ENCODE peak calls at places on chromosome 7, in six cellular contexts. B is mesenchymal stem cell, P is adrenal gland, D is stomach, F is colonic mucosa, E is astrocyte. C is an unnamed sample.

GRCh38 chr7:118158766-118159165 is 25.2 kb upstream of the LSM8 start:
- DNase-seq in B (no peak), P (no peak), D (no peak), F (no peak), E (no peak), C (no peak)

GRCh38 chr7:49848211-49848841 is 74.9 kb downstream of the VWC2 start:
- DNase-seq in B (no peak), P (no peak), D (no peak), F (no peak), E (no peak), C (no peak)

GRCh38 chr7:19051767-19052375 is 65.6 kb downstream of the TWIST1 start:
- DNase-seq in B (peak; percentile 38), P (peak; percentile 58), D (peak; percentile 37), F (peak; percentile 36), E (no peak), C (peak; percentile 19)

GRCh38 chr7:20172736-20173334 is 44.3 kb downstream of the MACC1 start:
- DNase-seq in B (peak; percentile 65), P (peak; percentile 83), D (peak; percentile 35), F (peak; percentile 52), E (peak; percentile 41), C (peak; percentile 58)

GRCh38 chr7:112260941-112261340 is 54.4 kb downstream of the ZNF277 start:
- DNase-seq in B (no peak), P (no peak), D (no peak), F (no peak), E (no peak), C (no peak)

GRCh38 chr7:107446531-107446930 is 23.3 kb upstream of the GPR22 start:
- DNase-seq in B (peak; percentile 29), P (no peak), D (no peak), F (no peak), E (peak; percentile 53), C (no peak)

GRCh38 chr7:29013062-29013461 is 54.9 kb upstream of the TRIL start:
- DNase-seq in B (no peak), P (no peak), D (no peak), F (no peak), E (no peak), C (no peak)

GRCh38 chr7:151249732-151250072 is 1.2 kb upstream of the SMARCD3 start:
- DNase-seq in B (peak; percentile 65), P (peak; percentile 84), D (peak; percentile 72), F (peak; percentile 49), E (peak; percentile 46), C (peak; percentile 90)

GRCh38 chr7:147510913-147511312 is 1079.7 kb upstream of the C7orf33 start:
- DNase-seq in B (no peak), P (no peak), D (no peak), F (no peak), E (peak; percentile 44), C (no peak)

GRCh38 chr7:132650498-132650897 is 74.2 kb upstream of the PLXNA4 start:
- DNase-seq in B (peak; percentile 89), P (no peak), D (no peak), F (no peak), E (peak; percentile 86), C (no peak)

GRCh38 chr7:101170617-101171441 is 5.5 kb upstream of the VGF start:
- DNase-seq in B (no peak), P (no peak), D (no peak), F (no peak), E (no peak), C (peak; percentile 47)

GRCh38 chr7:118352854-118353453 is 128.4 kb downstream of the ANKRD7 start:
- DNase-seq in B (peak; percentile 54), P (no peak), D (no peak), F (no peak), E (peak; percentile 6), C (no peak)

GRCh38 chr7:78301361-78301760 is 502.8 kb downstream of the PHTF2 start:
- DNase-seq in B (peak; percentile 51), P (no peak), D (no peak), F (no peak), E (peak; percentile 74), C (no peak)

GRCh38 chr7:74475243-74475986 is 21.7 kb downstream of the GTF2IRD1 start:
- DNase-seq in B (no peak), P (no peak), D (peak; percentile 63), F (peak; percentile 66), E (no peak), C (peak; percentile 51)

GRCh38 chr7:103316378-103316941 is 19.2 kb downstream of the PMPCB start:
- DNase-seq in B (no peak), P (no peak), D (no peak), F (no peak), E (no peak), C (no peak)

GRCh38 chr7:103314849-103315248 is 17.6 kb downstream of the PMPCB start:
- DNase-seq in B (no peak), P (no peak), D (no peak), F (no peak), E (no peak), C (no peak)

GRCh38 chr7:103317009-103317408 is 19.8 kb downstream of the PMPCB start:
- DNase-seq in B (no peak), P (no peak), D (no peak), F (no peak), E (no peak), C (no peak)
- H3K36me3 ChIP-seq in B (peaks cover 93% of the 10 kb centered on the region), P (no peaks in the 10 kb centered on the region), D (peaks cover 100% of the 10 kb centered on the region), F (peaks cover 3% of the 10 kb centered on the region), E (peaks cover 74% of the 10 kb centered on the region), C (peaks cover 39% of the 10 kb centered on the region)

DNA sequence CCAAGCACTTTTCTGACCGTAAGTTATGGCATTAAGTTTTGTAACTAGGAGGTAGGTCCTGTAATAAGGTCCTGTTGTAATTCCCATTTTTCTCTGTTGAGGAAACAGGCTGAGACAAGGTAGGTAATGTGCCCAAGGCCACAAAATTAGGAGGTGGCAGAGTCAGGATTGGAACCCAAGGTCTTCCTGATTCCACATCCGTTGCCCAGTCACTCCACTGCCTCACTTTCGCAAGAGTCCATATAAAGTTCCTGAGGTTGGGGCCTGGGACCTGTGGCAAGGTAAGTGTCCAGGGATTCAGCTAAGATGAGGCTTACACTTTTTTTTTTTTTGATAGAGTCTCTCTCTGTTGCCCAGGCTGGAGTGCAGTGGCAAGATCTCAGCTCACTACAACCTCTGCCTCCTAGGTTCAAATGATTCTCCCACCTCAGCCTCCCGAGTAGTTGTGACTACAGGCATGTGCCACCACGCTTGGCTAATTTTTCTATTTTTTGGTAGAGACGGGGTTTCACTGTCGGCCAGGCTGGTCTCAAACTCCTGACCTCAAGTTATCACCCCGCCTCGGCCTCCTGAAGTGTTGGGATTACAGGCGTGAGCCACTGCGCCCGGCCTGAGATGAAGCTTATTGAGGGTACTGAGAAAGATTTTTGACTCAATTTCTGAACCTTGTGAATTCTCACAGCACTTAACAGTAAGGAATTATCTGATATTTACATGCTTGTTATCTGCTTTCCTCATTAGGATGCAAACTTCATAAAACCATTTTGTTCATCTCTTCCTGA is 20.3 kb upstream of the GNA12 start:
- DNase-seq in B (no peak), P (no peak), D (no peak), F (no peak), E (no peak), C (no peak)
- H3K4me3 ChIP-seq in B (no peak overlapping the region), P (no peak overlapping the region), D (peak overlapping the region; percentile 4), F (no peak overlapping the region), E (peak overlapping the region; percentile 36), C (no peak overlapping the region)

GRCh38 chr7:48170506-48170905 is 752 bp upstream of the ABCA13 start:
- DNase-seq in B (no peak), P (no peak), D (no peak), F (no peak), E (no peak), C (no peak)
- H3K27me3 ChIP-seq in B (no peaks in the 10 kb centered on the region), P (no peaks in the 10 kb centered on the region), D (no peaks in the 10 kb centered on the region), F (no peaks in the 10 kb centered on the region), E (no peaks in the 10 kb centered on the region), C (no peaks in the 10 kb centered on the region)

DNA sequence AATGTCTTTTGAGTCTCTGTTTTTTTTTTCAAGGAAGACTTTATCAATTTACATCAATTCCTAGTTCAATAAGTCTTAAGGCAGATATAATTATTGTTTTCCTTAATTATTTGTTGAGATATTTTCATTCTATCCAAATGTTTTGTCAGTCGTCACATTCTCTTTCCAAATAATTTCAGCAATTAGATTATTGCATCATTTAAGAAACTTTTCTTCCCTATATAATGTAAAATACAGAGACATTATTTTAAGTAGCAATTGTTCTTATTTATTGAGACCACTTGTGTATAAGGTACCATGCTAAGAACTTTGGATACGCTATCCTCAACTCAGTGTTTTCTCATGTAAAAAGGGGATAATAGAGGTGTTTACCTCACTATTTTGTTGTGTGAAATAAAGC is 38.1 kb upstream of the GNAT3 start:
- DNase-seq in B (no peak), P (no peak), D (no peak), F (no peak), E (no peak), C (no peak)
- H3K36me3 ChIP-seq in B (no peaks in the 10 kb centered on the region), P (no peaks in the 10 kb centered on the region), D (no peaks in the 10 kb centered on the region), F (no peaks in the 10 kb centered on the region), E (no peaks in the 10 kb centered on the region), C (no peaks in the 10 kb centered on the region)

GRCh38 chr7:128102490-128103291 is 71.5 kb upstream of the LRRC4 start:
- DNase-seq in B (no peak), P (no peak), D (no peak), F (no peak), E (no peak), C (no peak)
- H3K4me3 ChIP-seq in B (no peak overlapping the region), P (no peak overlapping the region), D (no peak overlapping the region), F (no peak overlapping the region), E (no peak overlapping the region), C (no peak overlapping the region)

GRCh38 chr7:25864943-25865633 is 286.9 kb upstream of the NFE2L3 start:
- DNase-seq in B (no peak), P (no peak), D (no peak), F (no peak), E (no peak), C (no peak)
- H3K27me3 ChIP-seq in B (peaks cover 70% of the 10 kb centered on the region), P (peaks cover 94% of the 10 kb centered on the region), D (peaks cover 89% of the 10 kb centered on the region), F (peaks cover 76% of the 10 kb centered on the region), E (peaks cover 76% of the 10 kb centered on the region), C (peaks cover 61% of the 10 kb centered on the region)

DNA sequence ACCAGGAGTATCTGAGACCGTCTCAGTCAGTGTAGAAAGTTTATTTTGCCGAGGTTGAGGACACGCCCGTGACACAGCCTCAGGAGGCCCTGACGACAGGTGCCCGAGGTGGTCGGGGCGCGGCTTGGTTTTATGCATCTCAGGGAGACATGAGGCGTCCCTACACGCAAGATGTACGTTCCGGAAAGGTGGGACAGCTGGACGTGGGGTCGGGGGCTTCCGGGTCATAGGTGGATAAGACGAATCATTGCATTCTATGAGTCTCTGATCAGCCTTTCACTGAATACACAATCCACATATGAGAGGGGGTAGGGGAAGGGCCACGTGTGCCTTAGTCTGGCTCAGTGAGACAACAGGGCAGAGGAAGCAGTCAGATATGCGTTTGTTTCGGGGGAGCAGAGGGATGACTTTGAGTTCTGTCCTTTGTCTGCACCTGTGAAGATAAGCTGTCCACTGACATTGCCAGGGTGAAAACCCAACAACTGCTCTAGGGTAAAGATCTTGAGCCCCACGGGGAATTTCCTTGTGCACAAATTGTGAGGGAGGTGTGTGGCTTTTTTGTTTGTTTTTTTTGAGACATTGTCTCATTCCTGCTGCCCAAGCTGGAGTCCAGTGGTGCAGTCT is 66.2 kb downstream of the DNAJB6 start:
- DNase-seq in B (no peak), P (no peak), D (no peak), F (no peak), E (no peak), C (no peak)
- H3K36me3 ChIP-seq in B (peaks cover 30% of the 10 kb centered on the region), P (no peaks in the 10 kb centered on the region), D (peaks cover 75% of the 10 kb centered on the region), F (no peaks in the 10 kb centered on the region), E (peaks cover 6% of the 10 kb centered on the region), C (peaks cover 18% of the 10 kb centered on the region)

C was measured in H7.